ENCODE peak calls at places on chromosomes 16 and 17, in four cellular contexts. D is ascending aorta, R is fibroblast of lung, O is activated B cell treated with CpG ODN at 0.5 μM for 24 hours. P is an unnamed sample.

GRCh38 chr17:31431795-31432658 is 40.6 kb downstream of the RAB11FIP4 start:
- DNase-seq in D (no peak), R (no peak), O (no peak), P (no peak)

GRCh38 chr16:2787406-2787805 is at the start of gene PRSS33:
- DNase-seq in O (no peak), D (no peak), R (no peak), P (no peak)

GRCh38 chr16:82033683-82034300 is 1.3 kb upstream of the HSD17B2 start:
- DNase-seq in D (no peak), R (no peak), O (no peak), P (no peak)

GRCh38 chr17:35788504-35788998 is 6.9 kb downstream of the MMP28 start:
- DNase-seq in O (no peak), D (peak; percentile 65), R (peak; percentile 92), P (no peak)

GRCh38 chr17:82449136-82449882 is 1.2 kb downstream of the CYBC1 start:
- DNase-seq in O (peak; percentile 86), R (no peak), D (no peak), P (no peak)

GRCh38 chr16:85391175-85391707 is 221.9 kb upstream of the GSE1 start:
- DNase-seq in O (no peak), R (no peak), D (peak; percentile 52), P (no peak)

GRCh38 chr17:50274142-50274944 is at the start of gene TMEM92:
- DNase-seq in O (peak; percentile 15), D (no peak), R (no peak), P (peak; percentile 53)

GRCh38 chr17:52027620-52028019 is 130.9 kb downstream of the CA10 start:
- DNase-seq in O (no peak), D (no peak), R (peak; percentile 79), P (no peak)

GRCh38 chr17:42027961-42028790 is 8.3 kb downstream of the NKIRAS2 start:
- DNase-seq in D (no peak), O (no peak), R (no peak), P (no peak)

GRCh38 chr17:67132366-67132765 is 88.0 kb downstream of the CACNG1 start:
- DNase-seq in R (no peak), O (no peak), D (no peak), P (no peak)

GRCh38 chr17:7416323-7416722 is 3.8 kb upstream of the SPEM1 start:
- DNase-seq in O (no peak), R (no peak), D (no peak), P (no peak)
- TF ChIP-seq CTCF in O (no peak), R (no peak), D (no peak), P (no peak)

GRCh38 chr16:68021490-68021889 is 1.5 kb downstream of the DDX28 start:
- DNase-seq in D (no peak), R (no peak), O (no peak), P (no peak)

GRCh38 chr16:68022278-68022727 is 729 bp downstream of the DDX28 start:
- DNase-seq in R (no peak), D (no peak), O (no peak), P (peak; percentile 10)

GRCh38 chr16:68019167-68019680 is 3.5 kb upstream of the DPEP2NB start:
- DNase-seq in D (no peak), O (no peak), R (no peak), P (no peak)

DNA sequence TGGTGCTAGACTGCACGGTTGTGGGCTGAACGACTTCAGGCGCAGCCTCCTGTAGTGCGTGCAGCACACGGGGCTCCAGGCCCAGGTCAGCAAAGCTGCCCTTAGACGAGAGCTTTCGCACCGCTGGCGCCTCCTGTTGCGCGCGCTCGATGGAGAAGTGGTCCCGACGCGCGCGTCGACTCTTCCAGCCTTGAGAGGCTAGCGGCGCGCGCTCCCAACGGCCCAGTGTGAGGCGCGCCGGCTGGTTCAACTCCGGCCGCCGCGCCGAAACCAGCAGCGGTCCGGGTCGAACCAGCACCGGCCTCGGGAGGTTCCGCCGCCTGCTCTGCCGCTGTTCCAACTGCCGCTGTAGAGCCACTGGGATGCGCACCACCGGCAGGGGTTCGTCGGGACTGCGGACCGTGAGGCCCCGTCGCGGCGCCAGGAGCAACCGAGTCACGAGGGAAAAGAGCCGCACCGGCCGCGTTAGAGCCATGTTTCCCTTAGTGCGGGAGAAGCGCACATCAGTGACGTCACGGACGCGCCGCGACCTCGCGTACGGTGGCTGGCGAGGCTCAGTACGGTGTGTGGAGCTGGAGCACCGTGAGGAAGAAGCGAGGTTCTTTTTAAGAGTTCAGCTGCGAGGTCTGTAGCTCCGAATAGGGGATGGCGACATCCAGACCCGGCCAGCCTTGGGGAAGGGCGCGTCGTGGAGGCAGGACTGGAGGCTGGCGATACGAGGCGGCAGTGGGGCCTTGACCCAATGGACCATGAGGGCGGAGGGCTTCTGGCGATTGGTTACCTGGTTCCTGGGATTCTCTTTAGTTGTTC is at the start of the genes DDX28 and DUS2:
- DNase-seq in O (peak; percentile 97), R (peak; percentile 92), D (peak; percentile 94), P (peak; percentile 87)
- TF ChIP-seq CTCF in O (no peak), R (no peak), D (peak; percentile 7), P (peak; percentile 12)

DNA sequence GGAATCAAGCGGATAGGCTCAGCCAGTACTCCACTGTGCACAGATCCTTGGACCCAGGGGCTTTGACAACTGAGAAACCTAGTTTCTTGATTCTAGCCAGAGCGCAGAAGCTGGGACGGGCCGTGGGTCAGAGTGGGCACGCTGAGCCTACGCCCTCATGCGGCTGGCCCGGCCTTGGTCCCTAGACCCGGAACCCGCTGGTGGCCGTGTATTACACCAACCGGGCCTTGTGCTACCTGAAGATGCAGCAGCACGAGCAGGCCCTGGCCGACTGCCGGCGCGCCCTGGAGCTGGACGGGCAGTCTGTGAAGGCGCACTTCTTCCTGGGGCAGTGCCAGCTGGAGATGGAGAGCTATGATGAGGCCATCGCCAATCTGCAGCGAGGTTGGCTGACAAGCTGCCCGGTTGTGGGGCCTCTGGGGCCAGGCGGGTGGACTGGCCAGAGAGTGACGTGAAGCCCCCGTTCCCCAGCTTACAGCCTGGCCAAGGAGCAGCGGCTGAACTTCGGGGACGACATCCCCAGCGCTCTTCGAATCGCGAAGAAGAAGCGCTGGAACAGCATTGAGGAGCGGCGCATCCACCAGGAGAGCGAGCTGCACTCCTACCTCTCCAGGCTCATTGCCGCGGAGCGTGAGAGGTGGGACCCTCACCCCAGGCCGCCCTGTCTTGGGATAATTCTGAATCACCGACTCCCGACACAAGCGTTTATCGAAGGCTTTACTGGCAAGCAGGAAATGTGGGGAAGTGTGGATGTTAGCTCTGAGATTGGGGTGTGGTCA is 946 bp downstream of the STUB1 start:
- DNase-seq in O (no peak), D (no peak), R (peak; percentile 58), P (no peak)
- TF ChIP-seq CTCF in O (no peak), D (no peak), R (peak; percentile 13), P (no peak)

GRCh38 chr17:57502696-57503307 is 242.3 kb downstream of the CCDC182 start:
- DNase-seq in D (no peak), R (no peak), O (no peak), P (no peak)

GRCh38 chr17:57501016-57501415 is 244.1 kb downstream of the CCDC182 start:
- DNase-seq in R (no peak), D (no peak), O (no peak), P (no peak)

GRCh38 chr17:57496382-57496781 is 240.1 kb downstream of the MSI2 start:
- DNase-seq in R (no peak), O (no peak), D (no peak), P (no peak)

GRCh38 chr17:57498443-57498842 is 242.1 kb downstream of the MSI2 start:
- DNase-seq in O (no peak), R (no peak), D (no peak), P (no peak)

GRCh38 chr17:57499648-57500049 is 243.3 kb downstream of the MSI2 start:
- DNase-seq in R (peak; percentile 63), D (no peak), O (no peak), P (no peak)
- TF ChIP-seq CTCF in R (no peak), D (no peak), O (no peak), P (no peak)

DNA sequence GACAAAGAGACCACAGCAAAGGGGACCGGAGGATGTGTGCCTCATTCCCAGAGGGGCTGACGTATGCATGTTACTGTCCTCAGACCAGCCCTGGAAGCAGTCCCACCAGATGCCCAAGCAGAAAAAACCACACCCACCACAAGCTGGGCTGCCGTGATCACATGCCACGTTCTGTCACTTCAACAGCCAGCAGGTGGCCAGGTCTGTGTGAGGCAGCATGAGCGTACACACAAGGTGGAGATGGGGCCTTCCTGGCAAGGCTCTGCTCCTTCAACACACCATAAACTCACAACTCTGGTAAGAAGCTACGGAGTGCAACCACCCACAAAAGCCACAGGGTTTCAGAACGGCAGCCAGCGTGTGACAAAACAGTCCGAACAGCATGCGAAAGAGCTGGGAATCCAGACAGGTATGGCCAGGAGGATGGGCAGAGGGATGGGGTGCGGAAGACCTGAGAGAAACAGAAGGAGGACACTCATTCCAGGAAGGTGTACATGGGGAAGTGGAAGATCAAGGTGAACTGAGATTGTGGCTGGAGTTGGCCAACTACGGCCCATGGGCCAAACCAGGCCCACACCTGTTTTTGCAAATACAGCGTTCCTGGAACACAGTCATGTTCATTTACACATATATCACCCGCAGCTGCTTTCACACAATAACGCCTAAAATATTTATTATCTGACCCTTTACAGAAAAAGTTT is 27.9 kb downstream of the MBTPS1 start:
- DNase-seq in D (no peak), O (peak; percentile 35), R (no peak), P (no peak)
- TF ChIP-seq CTCF in D (no peak), O (no peak), R (no peak), P (no peak)

GRCh38 chr17:47692895-47693666 is 880 bp upstream of the TBKBP1 start:
- DNase-seq in D (no peak), O (no peak), R (no peak), P (no peak)
- TF ChIP-seq CTCF in D (no peak), O (no peak), R (no peak), P (no peak)

GRCh38 chr17:56475121-56475520 is 118.4 kb upstream of the NOG start:
- DNase-seq in R (no peak), D (no peak), O (no peak), P (no peak)

GRCh38 chr17:56482229-56482628 is 111.3 kb upstream of the NOG start:
- DNase-seq in R (no peak), D (no peak), O (no peak), P (no peak)

GRCh38 chr17:56481654-56482053 is 111.8 kb upstream of the NOG start:
- DNase-seq in O (no peak), R (no peak), D (no peak), P (no peak)

GRCh38 chr17:56478836-56479447 is 114.6 kb upstream of the NOG start:
- DNase-seq in D (no peak), O (no peak), R (peak; percentile 19), P (no peak)
- TF ChIP-seq CTCF in D (no peak), O (no peak), R (peak; percentile 51), P (peak; percentile 64)

P was measured in progenitor cell of endocrine pancreas.